ENCODE peak calls at places on chromosomes 11 and 22, in seven cellular contexts. C, X, K, T, E, F and N are unnamed samples.

GRCh38 chr22:45503816-45504702 is 1.4 kb downstream of the FBLN1 start:
- DNase-seq in C (peak), X (no peak), K (peak), T (no peak), E (no peak), F (no peak), N (no peak)

GRCh38 chr22:30392661-30393321 is 4.0 kb upstream of the SEC14L2 start:
- DNase-seq in C (no peak), X (no peak), K (no peak), T (no peak), E (no peak), F (no peak), N (no peak)

GRCh38 chr22:19846620-19847344 is 7.9 kb downstream of the GNB1L start:
- DNase-seq in C (no peak), X (no peak), K (no peak), T (no peak), E (no peak), F (no peak), N (no peak)

GRCh38 chr22:37284807-37285355 is 2.6 kb downstream of the CYTH4 start:
- DNase-seq in C (no peak), X (no peak), K (no peak), T (no peak), E (no peak), F (peak), N (no peak)

GRCh38 chr11:57131080-57131790 is 50.5 kb upstream of the LRRC55 start:
- DNase-seq in C (peak), X (no peak), K (peak), T (peak), E (peak), F (no peak), N (peak)

GRCh38 chr22:29831186-29831921 is 6.7 kb downstream of the ASCC2 start:
- DNase-seq in C (no peak), X (no peak), K (no peak), T (no peak), E (peak), F (no peak), N (no peak)

GRCh38 chr11:11798586-11799438 is 43.0 kb upstream of the USP47 start:
- DNase-seq in C (peak), X (peak), K (peak), T (peak), E (peak), F (no peak), N (peak)

GRCh38 chr22:49733631-49734030 is 94.0 kb downstream of the BRD1 start:
- DNase-seq in C (no peak), X (no peak), K (no peak), T (no peak), E (no peak), F (no peak), N (no peak)

GRCh38 chr22:28743852-28744251 is 2.0 kb downstream of the HSCB start:
- DNase-seq in C (no peak), X (no peak), K (no peak), T (no peak), E (no peak), F (no peak), N (no peak)

GRCh38 chr11:66345316-66345649 is 379 bp upstream of the BRMS1 start:
- DNase-seq in C (no peak), X (no peak), K (no peak), T (no peak), E (no peak), F (no peak), N (no peak)

GRCh38 chr22:37731804-37732471 is 35.1 kb downstream of the TRIOBP start:
- DNase-seq in C (no peak), X (no peak), K (no peak), T (peak), E (peak), F (no peak), N (no peak)

GRCh38 chr11:125637840-125638239 is 12.9 kb downstream of the CHEK1 start:
- DNase-seq in C (no peak), X (no peak), K (no peak), T (no peak), E (no peak), F (no peak), N (no peak)

GRCh38 chr22:30694171-30694637 is 470 bp upstream of the OSBP2 start:
- DNase-seq in C (peak), X (peak), K (peak), T (no peak), E (no peak), F (no peak), N (peak)

GRCh38 chr11:35321111-35321510 is 98.2 kb downstream of the SLC1A2 start:
- DNase-seq in C (no peak), X (no peak), K (no peak), T (no peak), E (peak), F (no peak), N (no peak)

GRCh38 chr11:2538951-2539735 is 94.3 kb downstream of the KCNQ1 start:
- DNase-seq in C (no peak), X (no peak), K (no peak), T (no peak), E (no peak), F (no peak), N (no peak)

GRCh38 chr11:113668255-113668654 is 37.9 kb downstream of the TMPRSS5 start:
- DNase-seq in C (no peak), X (no peak), K (no peak), T (no peak), E (peak), F (no peak), N (no peak)

GRCh38 chr11:124768914-124769313 is 6.8 kb upstream of the ESAM start:
- DNase-seq in C (no peak), X (no peak), K (no peak), T (no peak), E (no peak), F (no peak), N (no peak)

GRCh38 chr11:33652930-33653329 is 47.7 kb downstream of the C11orf91 start:
- DNase-seq in C (no peak), X (no peak), K (no peak), T (no peak), E (no peak), F (no peak), N (no peak)

GRCh38 chr22:50302564-50302963 is 4.9 kb downstream of the PLXNB2 start:
- DNase-seq in C (peak), X (no peak), K (no peak), T (no peak), E (no peak), F (no peak), N (no peak)

GRCh38 chr22:38788016-38788415 is 5.9 kb downstream of the DNAL4 start:
- DNase-seq in C (no peak), X (no peak), K (no peak), T (no peak), E (no peak), F (no peak), N (no peak)

GRCh38 chr11:119038884-119039283 is 8.2 kb upstream of the SLC37A4 start:
- DNase-seq in C (no peak), X (no peak), K (no peak), T (no peak), E (no peak), F (no peak), N (no peak)

GRCh38 chr11:117670924-117671323 is 126.1 kb downstream of the DSCAML1 start:
- DNase-seq in C (no peak), X (no peak), K (no peak), T (no peak), E (no peak), F (no peak), N (no peak)

GRCh38 chr22:50035131-50035881 is 22.7 kb upstream of the IL17REL start:
- DNase-seq in C (peak), X (no peak), K (no peak), T (no peak), E (no peak), F (no peak), N (no peak)

GRCh38 chr11:58957922-58958321 is 18.6 kb downstream of the GLYATL1 start:
- DNase-seq in C (no peak), X (no peak), K (no peak), T (no peak), E (no peak), F (no peak), N (no peak)

GRCh38 chr11:68051191-68052136 is 12.6 kb downstream of the TCIRG1 start:
- DNase-seq in C (peak), X (no peak), K (peak), T (no peak), E (no peak), F (no peak), N (no peak)

GRCh38 chr11:94948070-94948617 is 25.2 kb downstream of the CWC15 start:
- DNase-seq in C (no peak), X (no peak), K (no peak), T (no peak), E (peak), F (no peak), N (no peak)

GRCh38 chr11:116901211-116901610 is 63.8 kb upstream of the APOA1 start:
- DNase-seq in C (no peak), X (no peak), K (no peak), T (no peak), E (no peak), F (no peak), N (no peak)

GRCh38 chr11:90840071-90840470 is 617.2 kb upstream of the CHORDC1 start:
- DNase-seq in C (no peak), X (no peak), K (no peak), T (no peak), E (no peak), F (no peak), N (no peak)

GRCh38 chr11:12043959-12044772 is 35.7 kb upstream of the DKK3 start:
- DNase-seq in C (peak), X (peak), K (peak), T (peak), E (peak), F (no peak), N (peak)

GRCh38 chr11:111644922-111645321 is 42.7 kb downstream of the SIK2 start:
- DNase-seq in C (no peak), X (no peak), K (no peak), T (no peak), E (no peak), F (no peak), N (no peak)
- TF ChIP-seq JUND in C (no peak), X (no peak), K (no peak), T (no peak), E (no peak), F (no peak), N (no peak)

GRCh38 chr22:32327066-32327465 is 30.6 kb upstream of the RFPL3 start:
- DNase-seq in C (no peak), X (no peak), K (no peak), T (no peak), E (no peak), F (no peak), N (no peak)
- TF ChIP-seq JUND in C (no peak), X (no peak), K (no peak), T (no peak), E (no peak), F (no peak), N (no peak)

DNA sequence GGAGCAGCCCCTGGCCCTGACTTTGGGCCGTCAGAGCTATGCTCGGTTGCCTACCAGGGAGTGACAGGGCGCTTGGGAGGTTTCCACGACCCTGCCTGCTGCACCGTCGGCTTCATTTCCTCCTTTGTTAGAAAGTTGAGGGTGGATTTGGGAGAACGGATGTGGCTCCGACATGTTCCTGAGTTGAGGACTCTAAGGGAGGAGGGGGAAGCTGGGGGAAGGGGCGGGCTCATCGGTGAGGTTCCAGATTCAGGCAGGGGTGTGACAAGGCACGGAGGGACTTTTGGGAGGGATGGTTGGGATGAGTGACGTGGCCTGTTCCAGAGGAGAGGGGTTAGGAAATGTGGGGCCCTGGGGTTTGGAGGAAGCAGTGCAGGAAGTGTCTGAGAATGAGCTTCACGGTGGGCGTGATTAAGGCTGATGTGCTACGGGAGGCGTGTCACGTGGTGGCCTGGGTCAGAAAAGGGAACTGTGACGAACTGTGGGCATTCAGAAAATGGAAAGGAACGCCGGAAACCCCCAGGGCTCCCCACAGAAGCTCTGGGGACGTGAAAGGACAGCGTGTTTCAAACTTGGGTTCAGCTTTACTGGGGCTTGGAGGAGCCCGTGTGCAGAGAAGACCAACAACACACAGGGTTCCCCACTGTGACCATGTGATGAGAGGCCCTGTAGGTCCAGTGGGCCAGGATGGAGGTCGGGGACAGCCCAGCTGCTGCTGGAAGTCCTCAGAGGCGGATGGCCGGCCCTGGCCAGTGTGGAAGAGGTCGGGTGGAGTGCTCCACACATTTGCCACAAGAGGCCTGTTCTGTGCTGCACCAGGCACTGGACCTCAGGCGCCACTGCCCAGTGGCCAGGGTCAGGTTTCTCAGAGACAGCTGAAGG is 2.8 kb downstream of the PARVB start:
- DNase-seq in C (no peak), X (no peak), K (no peak), T (no peak), E (peak), F (peak), N (no peak)
- TF ChIP-seq JUND in C (no peak), X (no peak), K (no peak), T (no peak), E (no peak), F (no peak), N (no peak)

GRCh38 chr11:19605500-19606371 is 106.9 kb upstream of the NAV2 start:
- DNase-seq in C (no peak), X (no peak), K (no peak), T (no peak), E (no peak), F (no peak), N (no peak)
- TF ChIP-seq JUND in C (no peak), X (no peak), K (no peak), T (no peak), E (no peak), F (no peak), N (no peak)

GRCh38 chr11:131592152-131592551 is 221.7 kb downstream of the NTM start:
- DNase-seq in C (no peak), X (no peak), K (peak), T (no peak), E (no peak), F (no peak), N (no peak)

GRCh38 chr11:131591051-131591461 is 220.6 kb downstream of the NTM start:
- DNase-seq in C (no peak), X (no peak), K (peak), T (no peak), E (no peak), F (no peak), N (no peak)

GRCh38 chr11:131584694-131585592 is 214.5 kb downstream of the NTM start:
- DNase-seq in C (peak), X (no peak), K (peak), T (no peak), E (peak), F (no peak), N (no peak)

GRCh38 chr11:131583823-131584222 is 213.4 kb downstream of the NTM start:
- DNase-seq in C (no peak), X (no peak), K (no peak), T (no peak), E (no peak), F (no peak), N (no peak)

DNA sequence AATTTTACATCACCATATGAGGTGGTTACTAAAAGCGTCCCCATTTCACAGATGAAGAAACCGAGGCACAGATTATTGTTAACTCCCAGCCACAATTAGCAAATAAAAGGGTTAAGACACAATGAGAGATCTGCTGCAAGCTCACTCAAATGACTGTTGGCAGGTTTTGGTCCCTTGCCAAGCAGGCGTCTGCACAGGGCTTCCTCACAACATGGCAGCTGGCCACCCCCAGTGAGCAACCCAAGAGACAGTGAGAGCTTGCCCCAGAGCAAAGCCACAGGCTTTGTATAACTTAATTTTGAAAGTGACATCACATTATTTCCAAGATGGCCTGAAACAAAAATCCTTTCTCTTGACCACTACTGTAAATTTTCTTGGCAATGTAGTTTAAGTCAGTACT is 217.6 kb downstream of the NTM start:
- DNase-seq in C (no peak), X (no peak), K (no peak), T (no peak), E (no peak), F (no peak), N (no peak)
- TF ChIP-seq JUND in C (no peak), X (no peak), K (no peak), T (no peak), E (no peak), F (no peak), N (no peak)

DNA sequence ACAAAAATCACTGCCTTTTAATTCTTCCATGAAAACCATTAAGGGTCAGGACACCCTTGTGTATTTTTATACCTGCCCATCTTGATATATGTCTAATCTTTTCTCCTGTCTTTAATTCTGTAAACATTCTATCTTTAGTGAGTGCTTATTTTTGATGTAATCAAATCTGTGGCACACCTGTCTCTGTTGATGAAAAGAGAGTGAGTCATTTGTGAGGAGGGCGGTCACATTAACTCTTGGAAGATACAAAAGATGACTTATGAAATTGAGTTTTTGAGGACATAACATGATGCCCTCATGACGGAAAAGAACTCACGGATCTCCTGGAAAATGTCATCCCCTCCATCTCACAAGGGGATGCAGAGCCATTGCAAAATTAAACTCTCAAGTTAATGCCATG is 206.5 kb upstream of the PGR start:
- DNase-seq in C (no peak), X (no peak), K (no peak), T (no peak), E (no peak), F (no peak), N (peak)
- TF ChIP-seq JUND in C (no peak), X (no peak), K (no peak), T (no peak), E (no peak), F (no peak), N (peak)

DNA sequence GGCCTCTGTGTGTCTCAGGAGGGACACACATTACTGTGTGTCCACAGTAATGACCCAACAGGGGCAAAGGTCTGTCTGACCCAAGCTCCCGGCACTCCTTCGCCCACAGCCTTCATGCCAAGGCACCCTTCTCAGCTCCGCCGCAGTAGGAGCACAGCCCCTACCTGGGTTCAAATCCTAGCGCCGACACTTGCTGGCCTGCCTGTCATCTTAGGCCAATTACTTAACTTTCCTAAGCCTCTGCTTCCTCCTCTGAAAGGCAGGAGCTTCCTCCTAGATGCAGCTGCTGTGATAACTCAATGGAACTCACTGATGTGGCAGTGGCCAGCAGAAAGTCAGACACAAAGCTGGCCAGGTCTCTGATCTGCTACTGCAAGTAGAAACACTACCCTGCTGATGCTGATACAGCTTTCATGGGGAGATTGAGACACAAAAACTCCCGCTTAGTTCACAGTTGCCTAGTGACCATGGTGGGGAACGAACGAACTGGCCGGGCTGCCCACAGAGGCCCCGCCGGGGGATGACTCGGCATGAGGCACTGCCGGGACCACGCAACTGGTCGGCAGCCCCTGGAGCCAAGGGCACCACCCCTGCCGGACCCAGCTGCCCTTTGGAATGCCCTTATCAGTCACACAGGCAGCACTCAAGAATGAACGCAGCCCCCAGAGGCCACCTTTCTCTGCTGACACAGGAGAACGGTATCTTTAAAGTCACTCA is 8.1 kb downstream of the EHD1 start:
- DNase-seq in C (no peak), X (no peak), K (no peak), T (peak), E (peak), F (no peak), N (no peak)
- TF ChIP-seq JUND in C (no peak), X (no peak), K (no peak), T (no peak), E (no peak), F (no peak), N (no peak)

DNA sequence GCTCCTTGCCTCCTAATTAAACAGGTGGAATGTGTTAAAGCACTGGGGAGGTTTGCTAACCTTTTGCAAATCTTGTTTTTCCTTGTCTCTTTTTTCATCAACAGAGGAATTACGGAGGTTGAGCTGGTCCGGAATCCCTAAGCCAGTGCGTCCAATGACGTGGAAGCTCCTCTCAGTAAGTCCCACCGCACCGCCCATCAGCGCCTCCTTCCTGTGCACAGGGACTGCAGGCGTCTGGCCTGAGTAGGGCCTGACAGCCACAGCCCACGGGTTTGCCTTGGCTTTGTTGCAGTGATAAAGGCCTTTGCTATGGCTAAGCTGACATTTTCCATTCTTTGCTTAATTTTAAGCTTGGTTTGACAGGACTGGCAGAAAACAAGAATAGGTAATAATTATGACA is 116.1 kb downstream of the TBC1D22A start:
- DNase-seq in C (no peak), X (no peak), K (no peak), T (no peak), E (peak), F (no peak), N (no peak)
- TF ChIP-seq JUND in C (no peak), X (no peak), K (no peak), T (no peak), E (no peak), F (no peak), N (no peak)